ENCODE peak calls at places on chromosomes 13 and 19, in ten cellular contexts. N is thyroid gland, W is RWPE1, I is tibial nerve, F is bronchial epithelial cell, Z is cardiac muscle cell, U is astrocyte of the cerebellum, S is pancreas, D is brain microvascular endothelial cell, K is Calu3. Y is an unnamed sample.

GRCh38 chr13:30690282-30691188 is 44.8 kb upstream of the ALOX5AP start:
- DNase-seq in F (peak), U (peak), W (peak), K (peak), I (peak), N (peak), S (no peak), Z (no peak), D (peak), Y (peak)

GRCh38 chr19:39296055-39296645 is at the start of gene IFNL1:
- DNase-seq in F (no peak), Z (no peak), N (no peak), D (no peak), K (peak), W (peak), I (no peak), U (no peak), S (no peak), Y (no peak)

GRCh38 chr19:35596366-35596999 is 10.5 kb downstream of the PMIS2 start:
- DNase-seq in W (peak), U (no peak), N (no peak), F (no peak), I (no peak), K (no peak), Z (no peak), S (no peak), D (no peak), Y (no peak)

GRCh38 chr19:345320-345879 is 804 bp upstream of the MIER2 start:
- DNase-seq in Z (no peak), W (no peak), D (no peak), U (no peak), I (no peak), S (no peak), K (no peak), F (no peak), N (no peak), Y (no peak)

GRCh38 chr13:101289764-101290163 is 126.5 kb downstream of the NALCN start:
- DNase-seq in K (no peak), I (no peak), D (peak), N (peak), U (no peak), W (no peak), F (peak), Z (peak), S (peak), Y (no peak)

GRCh38 chr13:30429721-30430694 is 7.7 kb downstream of the UBE2L5 start:
- DNase-seq in F (peak), U (peak), S (no peak), Z (no peak), I (no peak), N (no peak), W (peak), K (peak), D (peak), Y (no peak)

GRCh38 chr13:108272333-108272732 is 2.8 kb downstream of the TNFSF13B start:
- DNase-seq in W (no peak), S (no peak), D (no peak), U (no peak), F (peak), K (no peak), N (no peak), I (no peak), Z (no peak), Y (no peak)

GRCh38 chr13:66138172-66138811 is 1091.8 kb downstream of the PCDH9 start:
- DNase-seq in D (no peak), S (no peak), K (no peak), U (no peak), F (no peak), W (no peak), Z (no peak), N (no peak), I (no peak), Y (no peak)

GRCh38 chr19:10260141-10260584 is 8.1 kb downstream of the MRPL4 start:
- DNase-seq in N (peak), K (peak), U (no peak), D (no peak), W (peak), I (no peak), Z (no peak), F (peak), S (no peak), Y (peak)

GRCh38 chr19:4030552-4030951 is 23.0 kb downstream of the PIAS4 start:
- DNase-seq in K (no peak), F (no peak), N (no peak), D (no peak), S (no peak), W (no peak), U (no peak), Z (no peak), I (no peak), Y (no peak)

GRCh38 chr19:36497001-36497400 is 7.6 kb upstream of the ZNF566 start:
- DNase-seq in N (no peak), D (no peak), F (no peak), Z (no peak), W (no peak), K (no peak), U (no peak), S (no peak), I (no peak), Y (no peak)

DNA sequence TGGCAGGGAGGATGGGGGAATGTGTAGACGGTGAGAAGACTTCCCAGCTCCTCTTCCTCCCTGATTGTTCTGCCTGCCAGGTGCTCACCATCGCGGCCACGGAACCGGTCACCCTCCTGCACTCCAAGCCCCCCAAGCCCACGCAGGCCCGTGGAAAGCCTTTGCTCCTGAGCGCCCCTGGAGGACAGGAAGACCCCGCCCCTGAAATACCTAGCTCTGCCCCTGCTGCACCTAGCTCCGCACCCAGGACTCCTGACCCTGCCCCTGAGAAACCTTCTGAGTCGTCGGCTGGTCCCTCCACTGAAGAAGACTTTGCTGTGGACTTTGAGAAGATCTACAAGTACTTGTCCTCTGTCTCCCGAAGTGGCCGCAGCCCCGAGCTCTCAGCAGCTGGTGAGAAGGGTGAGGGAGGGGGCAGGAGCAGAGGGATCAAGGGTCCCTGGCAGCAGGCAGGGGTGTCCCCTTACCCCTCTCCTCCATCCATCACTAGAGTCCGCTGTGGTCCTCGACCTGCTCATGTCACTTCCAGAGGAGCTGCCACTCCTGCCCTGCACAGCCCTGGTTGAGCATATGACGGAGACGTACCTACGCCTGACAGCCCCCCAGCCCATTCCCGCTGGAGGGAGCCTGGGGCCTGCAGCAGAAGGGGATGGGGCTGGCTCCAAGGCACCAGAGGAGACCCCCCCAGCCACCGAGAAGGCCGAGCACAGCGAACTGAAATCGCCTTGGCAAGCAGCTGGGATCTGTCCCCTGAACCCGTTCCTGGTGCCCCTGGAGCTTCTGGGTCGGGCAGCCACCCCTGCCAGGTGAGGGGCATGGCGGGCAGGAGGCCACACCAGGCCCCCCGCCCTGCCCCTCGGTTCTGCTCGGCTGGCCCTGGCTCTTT is 2.1 kb downstream of the SNAPC2 start:
- DNase-seq in U (no peak), K (no peak), F (no peak), S (no peak), I (no peak), Z (no peak), W (no peak), N (no peak), D (no peak), Y (no peak)
- TF ChIP-seq CTCF in U (no peak), K (no peak), F (no peak), S (no peak), I (no peak), Z (no peak), W (no peak), N (no peak), D (no peak), Y (no peak)

GRCh38 chr19:11736696-11737095 is 2.0 kb downstream of the ZNF823 start:
- DNase-seq in N (peak), S (peak), F (peak), W (peak), Z (no peak), K (no peak), D (peak), I (no peak), U (no peak), Y (peak)

GRCh38 chr19:11735375-11735774 is 3.4 kb downstream of the ZNF823 start:
- DNase-seq in U (no peak), W (peak), K (no peak), N (peak), D (no peak), Z (no peak), S (no peak), I (no peak), F (peak), Y (no peak)

GRCh38 chr19:11738746-11739620 is at the start of gene ZNF823:
- DNase-seq in S (peak), U (peak), Z (peak), W (peak), N (peak), F (peak), I (peak), K (peak), D (peak), Y (peak)

DNA sequence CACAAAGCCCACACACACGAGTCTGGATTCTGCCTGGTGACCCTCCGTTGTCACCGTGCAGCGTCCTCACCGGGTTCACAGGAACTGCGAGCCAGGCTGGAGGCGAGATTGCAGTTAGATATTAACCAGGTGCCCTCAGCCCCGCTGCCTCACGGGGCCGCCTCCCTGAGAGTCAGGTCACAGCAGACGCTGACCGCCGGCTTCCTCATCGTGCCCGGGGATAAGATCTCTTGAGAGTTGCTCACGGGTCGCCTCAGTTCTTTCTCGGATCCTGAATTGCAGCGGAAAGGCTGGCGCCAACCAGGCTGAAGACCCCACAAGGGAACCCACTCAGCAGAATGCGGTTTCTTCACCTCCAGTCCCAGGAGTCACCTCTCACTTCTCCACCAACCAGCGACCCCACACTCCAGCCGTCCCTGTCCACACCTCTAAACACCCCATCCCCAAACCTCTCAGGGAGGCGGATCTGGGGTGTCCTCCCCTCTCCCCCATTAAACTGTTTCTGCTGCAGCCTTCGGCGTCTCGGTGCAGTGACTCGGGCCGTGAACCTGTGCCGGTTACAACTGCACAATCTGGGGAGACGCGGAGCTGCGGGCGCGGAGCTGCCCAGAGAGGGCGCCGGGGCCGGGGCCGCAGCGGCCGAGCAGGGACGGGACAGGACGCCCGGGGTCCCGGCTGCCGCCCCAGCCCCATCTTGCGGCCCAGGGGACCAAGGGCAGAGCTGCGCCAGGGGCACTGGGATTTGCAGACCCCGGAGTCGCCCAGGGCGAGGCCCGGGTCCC is 591 bp downstream of the ZNF823 start:
- DNase-seq in D (peak), U (no peak), N (peak), Z (peak), K (peak), F (no peak), S (peak), W (no peak), I (no peak), Y (peak)
- TF ChIP-seq CTCF in D (no peak), U (peak), N (no peak), Z (peak), K (no peak), F (peak), S (no peak), W (no peak), I (peak), Y (no peak)

GRCh38 chr13:45119469-45119989 is 781 bp upstream of the GTF2F2 start:
- DNase-seq in S (no peak), U (peak), Z (no peak), N (no peak), D (peak), I (peak), W (no peak), F (peak), K (no peak), Y (no peak)

GRCh38 chr13:45120967-45121366 is 657 bp downstream of the GTF2F2 start:
- DNase-seq in N (no peak), W (peak), S (no peak), D (no peak), K (no peak), Z (no peak), F (no peak), I (no peak), U (no peak), Y (no peak)

GRCh38 chr13:45119990-45120864 is at the start of gene GTF2F2:
- DNase-seq in S (peak), K (peak), F (peak), D (peak), W (peak), Z (peak), N (peak), U (peak), I (peak), Y (peak)

GRCh38 chr13:45122941-45123340 is 2.6 kb downstream of the GTF2F2 start:
- DNase-seq in S (no peak), N (no peak), W (no peak), I (no peak), Z (no peak), U (no peak), F (no peak), D (no peak), K (no peak), Y (no peak)

GRCh38 chr13:45121421-45121820 is 1.1 kb downstream of the GTF2F2 start:
- DNase-seq in U (peak), Z (peak), S (no peak), D (peak), N (no peak), F (peak), W (peak), I (no peak), K (no peak), Y (no peak)
- TF ChIP-seq CTCF in U (peak), Z (peak), S (no peak), D (peak), N (no peak), F (peak), W (no peak), I (no peak), K (no peak), Y (no peak)

GRCh38 chr19:42092350-42092749 is 16.4 kb downstream of the ZNF574 start:
- DNase-seq in W (peak), K (peak), I (no peak), N (no peak), F (no peak), U (no peak), D (no peak), Z (no peak), S (no peak), Y (no peak)
- TF ChIP-seq CTCF in W (no peak), K (peak), I (peak), N (no peak), F (peak), U (peak), D (peak), Z (peak), S (no peak), Y (no peak)

GRCh38 chr19:45467115-45467455 is 711 bp upstream of the FOSB start:
- DNase-seq in F (no peak), D (no peak), U (no peak), N (no peak), W (no peak), K (no peak), Z (no peak), I (no peak), S (no peak), Y (no peak)
- TF ChIP-seq CTCF in F (no peak), D (peak), U (no peak), N (no peak), W (no peak), K (no peak), Z (no peak), I (no peak), S (no peak), Y (no peak)

DNA sequence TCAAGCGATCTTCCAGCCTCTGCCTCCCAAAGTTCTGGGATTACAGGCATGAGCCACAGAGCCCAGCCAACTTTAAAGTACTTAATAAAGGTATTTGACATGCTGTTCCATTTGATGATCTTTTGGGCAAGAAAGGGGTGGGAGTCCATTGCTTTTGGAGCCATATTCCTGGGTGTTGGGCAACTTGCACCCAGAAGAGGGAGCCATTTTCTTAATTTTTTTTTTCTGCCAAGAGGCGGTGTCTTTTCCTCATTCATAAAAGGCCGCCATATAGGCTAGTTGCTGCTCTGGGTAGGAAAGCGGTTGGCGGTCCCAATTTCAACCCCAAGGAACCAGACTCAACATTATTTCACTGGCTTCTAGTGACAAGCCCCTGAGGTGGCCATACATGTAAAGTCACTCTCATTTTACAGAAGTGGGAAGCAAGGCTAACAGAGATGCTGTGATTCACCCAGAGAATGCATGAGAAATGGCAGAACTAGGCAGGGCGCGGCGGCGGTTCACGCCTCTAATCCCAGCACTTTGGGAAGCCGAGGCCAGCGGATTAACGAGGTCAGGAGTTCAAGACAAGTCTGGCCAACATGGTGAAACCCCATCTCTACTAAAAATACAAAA is 139.6 kb downstream of the CACNA1A start:
- DNase-seq in S (no peak), D (no peak), W (peak), K (peak), Z (peak), U (peak), N (no peak), F (peak), I (no peak), Y (no peak)
- TF ChIP-seq CTCF in S (no peak), D (peak), W (peak), K (peak), Z (peak), U (peak), N (no peak), F (peak), I (no peak), Y (no peak)

GRCh38 chr13:23963184-23963931 is 66.1 kb upstream of the C1QTNF9B start:
- DNase-seq in I (no peak), W (no peak), K (no peak), S (no peak), F (no peak), D (no peak), U (no peak), Z (no peak), N (no peak), Y (no peak)

GRCh38 chr13:23956106-23956505 is 58.8 kb upstream of the C1QTNF9B start:
- DNase-seq in W (peak), K (peak), I (no peak), S (no peak), N (no peak), F (peak), Z (no peak), U (no peak), D (peak), Y (no peak)

GRCh38 chr13:23959231-23959862 is 62.0 kb upstream of the C1QTNF9B start:
- DNase-seq in Z (no peak), K (no peak), N (no peak), I (no peak), U (no peak), D (no peak), S (no peak), F (peak), W (no peak), Y (no peak)

GRCh38 chr13:23963947-23964346 is 66.6 kb upstream of the C1QTNF9B start:
- DNase-seq in Z (no peak), S (no peak), N (no peak), F (peak), U (no peak), K (no peak), I (no peak), D (no peak), W (no peak), Y (no peak)

GRCh38 chr13:23960566-23961156 is 63.4 kb upstream of the C1QTNF9B start:
- DNase-seq in S (no peak), F (peak), D (peak), N (no peak), U (no peak), Z (peak), W (peak), K (peak), I (peak), Y (no peak)
- TF ChIP-seq CTCF in S (peak), F (peak), D (peak), N (peak), U (peak), Z (peak), W (peak), K (peak), I (peak), Y (peak)

GRCh38 chr13:23375007-23375971 is 58.2 kb downstream of the SACS start:
- DNase-seq in N (peak), D (peak), K (peak), S (peak), Z (peak), I (peak), F (peak), W (peak), U (peak), Y (peak)
- TF ChIP-seq CTCF in N (peak), D (no peak), K (no peak), S (no peak), Z (no peak), I (peak), F (peak), W (peak), U (no peak), Y (peak)

GRCh38 chr13:73704587-73704986 is 429.6 kb downstream of the KLF12 start:
- DNase-seq in S (no peak), N (no peak), U (no peak), F (no peak), Z (no peak), K (peak), D (no peak), I (no peak), W (no peak), Y (no peak)
- TF ChIP-seq CTCF in S (no peak), N (no peak), U (no peak), F (no peak), Z (no peak), K (no peak), D (no peak), I (no peak), W (no peak), Y (no peak)